ENCODE peak calls at places on chromosomes 2 and 18, in seven cellular contexts. W is foreskin keratinocyte; E is stimulated activated effector memory CD8-positive, alpha-beta T cell treated with anti-CD3 and anti-CD28 coated beads, Interleukin-12 subunit alpha, Interleukin-12 subunit beta, amount 100 ng/mL, for 72 hours; D is G401; P is GM10248; C is M059J; M is NB4. U is an unnamed sample.

GRCh38 chr2:241300000-241300399 is 15.5 kb downstream of the HDLBP start:
- DNase-seq in W (no peak), E (no peak), D (no peak), P (no peak), C (no peak), M (no peak), U (no peak)

GRCh38 chr2:37880546-37880945 is 44.5 kb upstream of the RMDN2 start:
- DNase-seq in W (no peak), E (no peak), D (no peak), P (no peak), C (peak; percentile 11), M (peak; percentile 37), U (no peak)

GRCh38 chr2:55875434-55876135 is 48.0 kb downstream of the EFEMP1 start:
- DNase-seq in W (no peak), E (no peak), D (no peak), P (no peak), C (peak; percentile 45), M (no peak), U (no peak)

GRCh38 chr2:241265506-241265905 is 50.0 kb downstream of the HDLBP start:
- DNase-seq in W (no peak), E (no peak), D (no peak), P (no peak), C (no peak), M (no peak), U (no peak)

GRCh38 chr2:30948857-30949256 is 141.6 kb upstream of the CAPN13 start:
- DNase-seq in W (no peak), E (no peak), D (peak; percentile 49), P (no peak), C (no peak), M (no peak), U (no peak)

GRCh38 chr2:39913648-39914456 is 134.8 kb upstream of the THUMPD2 start:
- DNase-seq in W (no peak), E (no peak), D (peak; percentile 85), P (peak; percentile 25), C (peak; percentile 70), M (peak; percentile 77), U (peak; percentile 39)

GRCh38 chr2:156466739-156467405 is 30.7 kb downstream of the GPD2 start:
- DNase-seq in W (no peak), E (no peak), D (peak; percentile 38), P (no peak), C (peak; percentile 75), M (no peak), U (no peak)

GRCh38 chr2:30939354-30939753 is 132.1 kb upstream of the CAPN13 start:
- DNase-seq in W (no peak), E (no peak), D (no peak), P (no peak), C (no peak), M (no peak), U (no peak)

GRCh38 chr18:59848002-59848401 is 51.8 kb upstream of the PMAIP1 start:
- DNase-seq in W (no peak), E (no peak), D (no peak), P (peak; percentile 69), C (no peak), M (no peak), U (no peak)

GRCh38 chr2:230902180-230902899 is 22.7 kb downstream of the GPR55 start:
- DNase-seq in W (no peak), E (no peak), D (peak; percentile 25), P (peak; percentile 77), C (peak; percentile 67), M (peak; percentile 85), U (no peak)

U was measured in GF-D8.